ENCODE peak calls at places on chromosomes 13 and 19, in nine cellular contexts. One of them, this sample, is unnamed.

GRCh38 chr19:35509861-35510625 is 3.4 kb downstream of the DMKN start:
- DNase-seq in DMS153: no peak
- DNase-seq in activated CD8-positive, alpha-beta T cell treated with anti-CD3 and anti-CD28 coated beads, Interleukin-2, amount 10 ng/mL, durations not matched to agents 7 days and 5 days: peak
- DNase-seq in activated CD4-positive, alpha-beta T cell treated with anti-CD3 and anti-CD28 coated beads, Interleukin-2, amount 10 ng/mL, durations not matched to agents 7 days and 5 days: peak
- DNase-seq in mammary epithelial cell: peak
- DNase-seq in activated B cell treated with CpG ODN at 0.5 μM for 24 hours: peak
- DNase-seq in LHCN-M2: peak
- DNase-seq in uterus: peak
- DNase-seq in AG08395: peak
- DNase-seq in this sample: peak

GRCh38 chr19:47716270-47716937 is 3.2 kb downstream of the EHD2 start:
- DNase-seq in DMS153: no peak
- DNase-seq in activated CD8-positive, alpha-beta T cell treated with anti-CD3 and anti-CD28 coated beads, Interleukin-2, amount 10 ng/mL, durations not matched to agents 7 days and 5 days: no peak
- DNase-seq in activated CD4-positive, alpha-beta T cell treated with anti-CD3 and anti-CD28 coated beads, Interleukin-2, amount 10 ng/mL, durations not matched to agents 7 days and 5 days: no peak
- DNase-seq in mammary epithelial cell: no peak
- DNase-seq in activated B cell treated with CpG ODN at 0.5 μM for 24 hours: no peak
- DNase-seq in LHCN-M2: no peak
- DNase-seq in uterus: no peak
- DNase-seq in AG08395: no peak
- DNase-seq in this sample: no peak

GRCh38 chr19:56291857-56292256 is 19.3 kb downstream of the EDDM13 start:
- DNase-seq in DMS153: no peak
- DNase-seq in activated CD8-positive, alpha-beta T cell treated with anti-CD3 and anti-CD28 coated beads, Interleukin-2, amount 10 ng/mL, durations not matched to agents 7 days and 5 days: no peak
- DNase-seq in activated CD4-positive, alpha-beta T cell treated with anti-CD3 and anti-CD28 coated beads, Interleukin-2, amount 10 ng/mL, durations not matched to agents 7 days and 5 days: no peak
- DNase-seq in mammary epithelial cell: peak
- DNase-seq in activated B cell treated with CpG ODN at 0.5 μM for 24 hours: no peak
- DNase-seq in LHCN-M2: no peak
- DNase-seq in uterus: no peak
- DNase-seq in AG08395: no peak
- DNase-seq in this sample: no peak

GRCh38 chr13:91785435-91786137 is 387.2 kb downstream of the GPC5 start:
- DNase-seq in DMS153: no peak
- DNase-seq in activated CD8-positive, alpha-beta T cell treated with anti-CD3 and anti-CD28 coated beads, Interleukin-2, amount 10 ng/mL, durations not matched to agents 7 days and 5 days: no peak
- DNase-seq in activated CD4-positive, alpha-beta T cell treated with anti-CD3 and anti-CD28 coated beads, Interleukin-2, amount 10 ng/mL, durations not matched to agents 7 days and 5 days: no peak
- DNase-seq in mammary epithelial cell: no peak
- DNase-seq in activated B cell treated with CpG ODN at 0.5 μM for 24 hours: no peak
- DNase-seq in LHCN-M2: no peak
- DNase-seq in uterus: no peak
- DNase-seq in AG08395: no peak
- DNase-seq in this sample: no peak

GRCh38 chr19:15149704-15150103 is 42.5 kb downstream of the SYDE1 start:
- DNase-seq in DMS153: no peak
- DNase-seq in activated CD8-positive, alpha-beta T cell treated with anti-CD3 and anti-CD28 coated beads, Interleukin-2, amount 10 ng/mL, durations not matched to agents 7 days and 5 days: no peak
- DNase-seq in activated CD4-positive, alpha-beta T cell treated with anti-CD3 and anti-CD28 coated beads, Interleukin-2, amount 10 ng/mL, durations not matched to agents 7 days and 5 days: no peak
- DNase-seq in mammary epithelial cell: no peak
- DNase-seq in activated B cell treated with CpG ODN at 0.5 μM for 24 hours: no peak
- DNase-seq in LHCN-M2: no peak
- DNase-seq in uterus: no peak
- DNase-seq in AG08395: no peak
- DNase-seq in this sample: no peak

GRCh38 chr19:35266904-35267817 is 1.6 kb upstream of the USF2 start:
- DNase-seq in DMS153: no peak
- DNase-seq in activated CD8-positive, alpha-beta T cell treated with anti-CD3 and anti-CD28 coated beads, Interleukin-2, amount 10 ng/mL, durations not matched to agents 7 days and 5 days: peak
- DNase-seq in activated CD4-positive, alpha-beta T cell treated with anti-CD3 and anti-CD28 coated beads, Interleukin-2, amount 10 ng/mL, durations not matched to agents 7 days and 5 days: peak
- DNase-seq in mammary epithelial cell: no peak
- DNase-seq in activated B cell treated with CpG ODN at 0.5 μM for 24 hours: peak
- DNase-seq in LHCN-M2: peak
- DNase-seq in uterus: peak
- DNase-seq in AG08395: peak
- DNase-seq in this sample: peak

GRCh38 chr19:41981724-41982123 is 12.3 kb downstream of the ATP1A3 start:
- DNase-seq in DMS153: no peak
- DNase-seq in activated CD8-positive, alpha-beta T cell treated with anti-CD3 and anti-CD28 coated beads, Interleukin-2, amount 10 ng/mL, durations not matched to agents 7 days and 5 days: no peak
- DNase-seq in activated CD4-positive, alpha-beta T cell treated with anti-CD3 and anti-CD28 coated beads, Interleukin-2, amount 10 ng/mL, durations not matched to agents 7 days and 5 days: no peak
- DNase-seq in mammary epithelial cell: no peak
- DNase-seq in activated B cell treated with CpG ODN at 0.5 μM for 24 hours: no peak
- DNase-seq in LHCN-M2: no peak
- DNase-seq in uterus: no peak
- DNase-seq in AG08395: no peak
- DNase-seq in this sample: no peak

GRCh38 chr13:43374621-43375020 is 351.2 kb downstream of the DNAJC15 start:
- DNase-seq in DMS153: no peak
- DNase-seq in activated CD8-positive, alpha-beta T cell treated with anti-CD3 and anti-CD28 coated beads, Interleukin-2, amount 10 ng/mL, durations not matched to agents 7 days and 5 days: no peak
- DNase-seq in activated CD4-positive, alpha-beta T cell treated with anti-CD3 and anti-CD28 coated beads, Interleukin-2, amount 10 ng/mL, durations not matched to agents 7 days and 5 days: no peak
- DNase-seq in mammary epithelial cell: no peak
- DNase-seq in activated B cell treated with CpG ODN at 0.5 μM for 24 hours: no peak
- DNase-seq in LHCN-M2: peak
- DNase-seq in uterus: no peak
- DNase-seq in AG08395: peak
- DNase-seq in this sample: no peak

GRCh38 chr13:27673911-27674310 is 52.2 kb downstream of the POLR1D start:
- DNase-seq in DMS153: no peak
- DNase-seq in activated CD8-positive, alpha-beta T cell treated with anti-CD3 and anti-CD28 coated beads, Interleukin-2, amount 10 ng/mL, durations not matched to agents 7 days and 5 days: no peak
- DNase-seq in activated CD4-positive, alpha-beta T cell treated with anti-CD3 and anti-CD28 coated beads, Interleukin-2, amount 10 ng/mL, durations not matched to agents 7 days and 5 days: no peak
- DNase-seq in mammary epithelial cell: no peak
- DNase-seq in activated B cell treated with CpG ODN at 0.5 μM for 24 hours: no peak
- DNase-seq in LHCN-M2: no peak
- DNase-seq in uterus: no peak
- DNase-seq in AG08395: no peak
- DNase-seq in this sample: no peak

GRCh38 chr19:10863107-10863700 is 8.1 kb upstream of the CARM1 start:
- DNase-seq in DMS153: no peak
- DNase-seq in activated CD8-positive, alpha-beta T cell treated with anti-CD3 and anti-CD28 coated beads, Interleukin-2, amount 10 ng/mL, durations not matched to agents 7 days and 5 days: no peak
- DNase-seq in activated CD4-positive, alpha-beta T cell treated with anti-CD3 and anti-CD28 coated beads, Interleukin-2, amount 10 ng/mL, durations not matched to agents 7 days and 5 days: no peak
- DNase-seq in mammary epithelial cell: no peak
- DNase-seq in activated B cell treated with CpG ODN at 0.5 μM for 24 hours: no peak
- DNase-seq in LHCN-M2: peak
- DNase-seq in uterus: no peak
- DNase-seq in AG08395: no peak
- DNase-seq in this sample: no peak

GRCh38 chr19:44758596-44758995 is 10.1 kb downstream of the BCL3 start:
- DNase-seq in DMS153: no peak
- DNase-seq in activated CD8-positive, alpha-beta T cell treated with anti-CD3 and anti-CD28 coated beads, Interleukin-2, amount 10 ng/mL, durations not matched to agents 7 days and 5 days: no peak
- DNase-seq in activated CD4-positive, alpha-beta T cell treated with anti-CD3 and anti-CD28 coated beads, Interleukin-2, amount 10 ng/mL, durations not matched to agents 7 days and 5 days: no peak
- DNase-seq in mammary epithelial cell: no peak
- DNase-seq in activated B cell treated with CpG ODN at 0.5 μM for 24 hours: no peak
- DNase-seq in LHCN-M2: no peak
- DNase-seq in uterus: no peak
- DNase-seq in AG08395: no peak
- DNase-seq in this sample: no peak

GRCh38 chr19:11142528-11143171 is 12.9 kb downstream of the SPC24 start:
- DNase-seq in DMS153: peak
- DNase-seq in activated CD8-positive, alpha-beta T cell treated with anti-CD3 and anti-CD28 coated beads, Interleukin-2, amount 10 ng/mL, durations not matched to agents 7 days and 5 days: no peak
- DNase-seq in activated CD4-positive, alpha-beta T cell treated with anti-CD3 and anti-CD28 coated beads, Interleukin-2, amount 10 ng/mL, durations not matched to agents 7 days and 5 days: no peak
- DNase-seq in mammary epithelial cell: peak
- DNase-seq in activated B cell treated with CpG ODN at 0.5 μM for 24 hours: no peak
- DNase-seq in LHCN-M2: peak
- DNase-seq in uterus: peak
- DNase-seq in AG08395: peak
- DNase-seq in this sample: no peak

GRCh38 chr19:1478934-1479707 is at the start of gene C19orf25:
- DNase-seq in DMS153: peak
- DNase-seq in activated CD8-positive, alpha-beta T cell treated with anti-CD3 and anti-CD28 coated beads, Interleukin-2, amount 10 ng/mL, durations not matched to agents 7 days and 5 days: peak
- DNase-seq in activated CD4-positive, alpha-beta T cell treated with anti-CD3 and anti-CD28 coated beads, Interleukin-2, amount 10 ng/mL, durations not matched to agents 7 days and 5 days: peak
- DNase-seq in mammary epithelial cell: peak
- DNase-seq in activated B cell treated with CpG ODN at 0.5 μM for 24 hours: peak
- DNase-seq in LHCN-M2: peak
- DNase-seq in uterus: peak
- DNase-seq in AG08395: peak
- DNase-seq in this sample: peak

GRCh38 chr19:6216996-6217751 is 62.6 kb downstream of the MLLT1 start:
- DNase-seq in DMS153: no peak
- DNase-seq in activated CD8-positive, alpha-beta T cell treated with anti-CD3 and anti-CD28 coated beads, Interleukin-2, amount 10 ng/mL, durations not matched to agents 7 days and 5 days: no peak
- DNase-seq in activated CD4-positive, alpha-beta T cell treated with anti-CD3 and anti-CD28 coated beads, Interleukin-2, amount 10 ng/mL, durations not matched to agents 7 days and 5 days: no peak
- DNase-seq in mammary epithelial cell: no peak
- DNase-seq in activated B cell treated with CpG ODN at 0.5 μM for 24 hours: no peak
- DNase-seq in LHCN-M2: no peak
- DNase-seq in uterus: peak
- DNase-seq in AG08395: no peak
- DNase-seq in this sample: no peak

GRCh38 chr19:38478273-38478971 is 44.9 kb downstream of the RYR1 start:
- DNase-seq in DMS153: no peak
- DNase-seq in activated CD8-positive, alpha-beta T cell treated with anti-CD3 and anti-CD28 coated beads, Interleukin-2, amount 10 ng/mL, durations not matched to agents 7 days and 5 days: peak
- DNase-seq in activated CD4-positive, alpha-beta T cell treated with anti-CD3 and anti-CD28 coated beads, Interleukin-2, amount 10 ng/mL, durations not matched to agents 7 days and 5 days: peak
- DNase-seq in mammary epithelial cell: no peak
- DNase-seq in activated B cell treated with CpG ODN at 0.5 μM for 24 hours: no peak
- DNase-seq in LHCN-M2: peak
- DNase-seq in uterus: no peak
- DNase-seq in AG08395: no peak
- DNase-seq in this sample: peak

GRCh38 chr19:24059572-24060295 is 27.3 kb upstream of the ZNF254 start:
- DNase-seq in DMS153: no peak
- DNase-seq in activated CD8-positive, alpha-beta T cell treated with anti-CD3 and anti-CD28 coated beads, Interleukin-2, amount 10 ng/mL, durations not matched to agents 7 days and 5 days: no peak
- DNase-seq in activated CD4-positive, alpha-beta T cell treated with anti-CD3 and anti-CD28 coated beads, Interleukin-2, amount 10 ng/mL, durations not matched to agents 7 days and 5 days: no peak
- DNase-seq in mammary epithelial cell: no peak
- DNase-seq in activated B cell treated with CpG ODN at 0.5 μM for 24 hours: no peak
- DNase-seq in LHCN-M2: no peak
- DNase-seq in uterus: no peak
- DNase-seq in AG08395: no peak
- DNase-seq in this sample: no peak

GRCh38 chr19:14550201-14550754 is 20.9 kb downstream of the TECR start:
- DNase-seq in DMS153: peak
- DNase-seq in activated CD8-positive, alpha-beta T cell treated with anti-CD3 and anti-CD28 coated beads, Interleukin-2, amount 10 ng/mL, durations not matched to agents 7 days and 5 days: no peak
- DNase-seq in activated CD4-positive, alpha-beta T cell treated with anti-CD3 and anti-CD28 coated beads, Interleukin-2, amount 10 ng/mL, durations not matched to agents 7 days and 5 days: no peak
- DNase-seq in mammary epithelial cell: peak
- DNase-seq in activated B cell treated with CpG ODN at 0.5 μM for 24 hours: no peak
- DNase-seq in LHCN-M2: no peak
- DNase-seq in uterus: no peak
- DNase-seq in AG08395: no peak
- DNase-seq in this sample: no peak

GRCh38 chr19:3431760-3432397 is 48.4 kb downstream of the SMIM24 start:
- DNase-seq in DMS153: no peak
- DNase-seq in activated CD8-positive, alpha-beta T cell treated with anti-CD3 and anti-CD28 coated beads, Interleukin-2, amount 10 ng/mL, durations not matched to agents 7 days and 5 days: no peak
- DNase-seq in activated CD4-positive, alpha-beta T cell treated with anti-CD3 and anti-CD28 coated beads, Interleukin-2, amount 10 ng/mL, durations not matched to agents 7 days and 5 days: no peak
- DNase-seq in mammary epithelial cell: no peak
- DNase-seq in activated B cell treated with CpG ODN at 0.5 μM for 24 hours: no peak
- DNase-seq in LHCN-M2: no peak
- DNase-seq in uterus: no peak
- DNase-seq in AG08395: no peak
- DNase-seq in this sample: no peak

GRCh38 chr13:19791953-19792537 is 9.3 kb upstream of the PSPC1 start:
- DNase-seq in DMS153: no peak
- DNase-seq in activated CD8-positive, alpha-beta T cell treated with anti-CD3 and anti-CD28 coated beads, Interleukin-2, amount 10 ng/mL, durations not matched to agents 7 days and 5 days: no peak
- DNase-seq in activated CD4-positive, alpha-beta T cell treated with anti-CD3 and anti-CD28 coated beads, Interleukin-2, amount 10 ng/mL, durations not matched to agents 7 days and 5 days: no peak
- DNase-seq in mammary epithelial cell: no peak
- DNase-seq in activated B cell treated with CpG ODN at 0.5 μM for 24 hours: no peak
- DNase-seq in LHCN-M2: no peak
- DNase-seq in uterus: no peak
- DNase-seq in AG08395: no peak
- DNase-seq in this sample: no peak

GRCh38 chr19:38506723-38507550 is 73.4 kb downstream of the RYR1 start:
- DNase-seq in DMS153: peak
- DNase-seq in activated CD8-positive, alpha-beta T cell treated with anti-CD3 and anti-CD28 coated beads, Interleukin-2, amount 10 ng/mL, durations not matched to agents 7 days and 5 days: peak
- DNase-seq in activated CD4-positive, alpha-beta T cell treated with anti-CD3 and anti-CD28 coated beads, Interleukin-2, amount 10 ng/mL, durations not matched to agents 7 days and 5 days: peak
- DNase-seq in mammary epithelial cell: peak
- DNase-seq in activated B cell treated with CpG ODN at 0.5 μM for 24 hours: peak
- DNase-seq in LHCN-M2: peak
- DNase-seq in uterus: peak
- DNase-seq in AG08395: peak
- DNase-seq in this sample: peak

GRCh38 chr13:21229241-21230024 is 53.0 kb downstream of the MRPL57 start:
- DNase-seq in DMS153: no peak
- DNase-seq in activated CD8-positive, alpha-beta T cell treated with anti-CD3 and anti-CD28 coated beads, Interleukin-2, amount 10 ng/mL, durations not matched to agents 7 days and 5 days: peak
- DNase-seq in activated CD4-positive, alpha-beta T cell treated with anti-CD3 and anti-CD28 coated beads, Interleukin-2, amount 10 ng/mL, durations not matched to agents 7 days and 5 days: no peak
- DNase-seq in mammary epithelial cell: no peak
- DNase-seq in activated B cell treated with CpG ODN at 0.5 μM for 24 hours: no peak
- DNase-seq in LHCN-M2: no peak
- DNase-seq in uterus: no peak
- DNase-seq in AG08395: no peak
- DNase-seq in this sample: no peak

GRCh38 chr13:46588019-46588418 is 35.0 kb downstream of the LRCH1 start:
- DNase-seq in DMS153: no peak
- DNase-seq in activated CD8-positive, alpha-beta T cell treated with anti-CD3 and anti-CD28 coated beads, Interleukin-2, amount 10 ng/mL, durations not matched to agents 7 days and 5 days: no peak
- DNase-seq in activated CD4-positive, alpha-beta T cell treated with anti-CD3 and anti-CD28 coated beads, Interleukin-2, amount 10 ng/mL, durations not matched to agents 7 days and 5 days: no peak
- DNase-seq in mammary epithelial cell: no peak
- DNase-seq in activated B cell treated with CpG ODN at 0.5 μM for 24 hours: no peak
- DNase-seq in LHCN-M2: no peak
- DNase-seq in uterus: no peak
- DNase-seq in AG08395: no peak
- DNase-seq in this sample: no peak

GRCh38 chr13:107650081-107650701 is 565.1 kb downstream of the LIG4 start:
- DNase-seq in DMS153: no peak
- DNase-seq in activated CD8-positive, alpha-beta T cell treated with anti-CD3 and anti-CD28 coated beads, Interleukin-2, amount 10 ng/mL, durations not matched to agents 7 days and 5 days: peak
- DNase-seq in activated CD4-positive, alpha-beta T cell treated with anti-CD3 and anti-CD28 coated beads, Interleukin-2, amount 10 ng/mL, durations not matched to agents 7 days and 5 days: peak
- DNase-seq in mammary epithelial cell: peak
- DNase-seq in activated B cell treated with CpG ODN at 0.5 μM for 24 hours: no peak
- DNase-seq in LHCN-M2: no peak
- DNase-seq in uterus: peak
- DNase-seq in AG08395: peak
- DNase-seq in this sample: peak

GRCh38 chr13:83150616-83151307 is 731.5 kb downstream of the SLITRK1 start:
- DNase-seq in DMS153: no peak
- DNase-seq in activated CD8-positive, alpha-beta T cell treated with anti-CD3 and anti-CD28 coated beads, Interleukin-2, amount 10 ng/mL, durations not matched to agents 7 days and 5 days: no peak
- DNase-seq in activated CD4-positive, alpha-beta T cell treated with anti-CD3 and anti-CD28 coated beads, Interleukin-2, amount 10 ng/mL, durations not matched to agents 7 days and 5 days: no peak
- DNase-seq in mammary epithelial cell: no peak
- DNase-seq in activated B cell treated with CpG ODN at 0.5 μM for 24 hours: no peak
- DNase-seq in LHCN-M2: peak
- DNase-seq in uterus: no peak
- DNase-seq in AG08395: no peak
- DNase-seq in this sample: no peak

This sample was measured in DND-41.